ENCODE peak calls at places on chromosomes 16 and 17, in nine cellular contexts. C is stimulated activated CD4-positive, alpha-beta T cell treated with anti-CD3 and anti-CD28 coated beads, Interleukin-1b, Interleukin-23, amount 100 ng/mL, for 1 hour; O is cardiac septum; G is NCI-H2171 treated with DMSO at 0.1 percent for 48 hours; T is epithelial cell of esophagus; Y is HCEC 1CT; Q is activated CD4-positive, alpha-beta memory T cell treated with anti-CD3 and anti-CD28 coated beads, Interleukin-2, amount 10 ng/mL, durations not matched to agents 7 days and 5 days; L is WERI-Rb-1; N is lower leg skin. D is an unnamed sample.

GRCh38 chr17:38893113-38893512 is 23.3 kb downstream of the LASP1 start:
- DNase-seq in C (no peak), O (no peak), G (no peak), T (no peak), Y (no peak), Q (no peak), L (no peak), N (no peak), D (no peak)

GRCh38 chr17:30332057-30332542 is 1.8 kb downstream of the TMIGD1 start:
- DNase-seq in C (peak; percentile 14), O (no peak), G (no peak), T (peak; percentile 63), Y (peak; percentile 80), Q (peak; percentile 55), L (no peak), N (no peak), D (peak; percentile 27)

GRCh38 chr17:44758414-44759095 is at the start of gene ADAM11:
- DNase-seq in C (no peak), O (no peak), G (peak; percentile 19), T (no peak), Y (no peak), Q (no peak), L (no peak), N (no peak), D (no peak)

GRCh38 chr17:44159519-44160210 is 10.8 kb upstream of the ASB16 start:
- DNase-seq in C (no peak), O (no peak), G (no peak), T (no peak), Y (no peak), Q (peak; percentile 60), L (no peak), N (no peak), D (no peak)

GRCh38 chr17:11954961-11955360 is 42.3 kb downstream of the ZNF18 start:
- DNase-seq in C (no peak), O (no peak), G (no peak), T (peak; percentile 76), Y (no peak), Q (no peak), L (no peak), N (no peak), D (no peak)

GRCh38 chr17:37779554-37779953 is 34.7 kb upstream of the HNF1B start:
- DNase-seq in C (no peak), O (no peak), G (no peak), T (peak; percentile 51), Y (peak; percentile 73), Q (no peak), L (no peak), N (no peak), D (no peak)

GRCh38 chr16:11613381-11614303 is 26.9 kb upstream of the LITAF start:
- DNase-seq in C (no peak), O (peak; percentile 88), G (peak; percentile 73), T (peak; percentile 98), Y (no peak), Q (peak; percentile 39), L (no peak), N (peak; percentile 72), D (no peak)

GRCh38 chr16:66901626-66902025 is 17.1 kb downstream of the CDH16 start:
- DNase-seq in C (no peak), O (no peak), G (no peak), T (no peak), Y (no peak), Q (no peak), L (no peak), N (no peak), D (no peak)

GRCh38 chr17:82779541-82779940 is 27.7 kb downstream of the TBCD start:
- DNase-seq in C (no peak), O (no peak), G (no peak), T (no peak), Y (no peak), Q (no peak), L (no peak), N (no peak), D (no peak)